ENCODE peak calls at places on chromosomes 5 and 9, in four cellular contexts. I, A, U and M are unnamed samples.

GRCh38 chr5:115243412-115243811 is 19.3 kb downstream of the PGGT1B start:
- DNase-seq in U (peak), A (no peak), I (peak), M (no peak)

GRCh38 chr9:21395778-21396717 is 10.8 kb upstream of the IFNA2 start:
- DNase-seq in I (no peak), U (peak), A (peak), M (peak)

GRCh38 chr5:146027746-146028145 is 77.6 kb downstream of the PLAC8L1 start:
- DNase-seq in A (no peak), U (no peak), I (peak), M (peak)

GRCh38 chr5:115850771-115851416 is 9.2 kb downstream of the AP3S1 start:
- DNase-seq in A (no peak), I (no peak), U (peak), M (no peak)

GRCh38 chr5:50958852-50959457 is 292.5 kb downstream of the PARP8 start:
- DNase-seq in A (peak), U (peak), I (peak), M (peak)

GRCh38 chr5:2353871-2354440 is 397.5 kb downstream of the IRX2 start:
- DNase-seq in U (no peak), I (no peak), A (no peak), M (no peak)

GRCh38 chr5:149853019-149853648 is 91.5 kb downstream of the PDE6A start:
- DNase-seq in I (peak), A (peak), U (peak), M (peak)

GRCh38 chr5:107778651-107779050 is 107.9 kb upstream of the EFNA5 start:
- DNase-seq in A (no peak), U (no peak), I (no peak), M (no peak)

GRCh38 chr9:108056083-108056804 is 566.7 kb upstream of the KLF4 start:
- DNase-seq in A (no peak), I (peak), U (peak), M (no peak)

GRCh38 chr9:93052791-93053540 is 5.5 kb upstream of the SUSD3 start:
- DNase-seq in I (no peak), A (peak), U (no peak), M (no peak)

GRCh38 chr5:96081276-96081858 is 119.7 kb upstream of the ELL2 start:
- DNase-seq in I (no peak), A (no peak), U (no peak), M (no peak)

GRCh38 chr9:16585571-16585970 is 284.9 kb downstream of the BNC2 start:
- DNase-seq in U (no peak), A (no peak), I (no peak), M (no peak)

GRCh38 chr5:171593401-171593800 is 174.0 kb downstream of the FGF18 start:
- DNase-seq in A (no peak), U (no peak), I (no peak), M (no peak)

GRCh38 chr5:179294891-179295777 is 50.1 kb downstream of the ADAMTS2 start:
- DNase-seq in U (no peak), I (no peak), A (no peak), M (no peak)

GRCh38 chr9:38253200-38253599 is 139.3 kb upstream of the ALDH1B1 start:
- DNase-seq in U (no peak), A (no peak), I (no peak), M (no peak)

GRCh38 chr9:123218831-123219230 is 49.6 kb downstream of the STRBP start:
- DNase-seq in I (no peak), A (no peak), U (no peak), M (no peak)

GRCh38 chr5:172407861-172408260 is 46.5 kb downstream of the SH3PXD2B start:
- DNase-seq in U (peak), A (no peak), I (peak), M (no peak)

GRCh38 chr9:35518212-35518917 is 28.5 kb downstream of the RUSC2 start:
- DNase-seq in U (peak), A (peak), I (peak), M (peak)

GRCh38 chr9:121191235-121191634 is 10.4 kb downstream of the RAB14 start:
- DNase-seq in I (no peak), A (no peak), U (no peak), M (no peak)

GRCh38 chr9:121194730-121195129 is 6.9 kb downstream of the RAB14 start:
- DNase-seq in U (no peak), I (peak), A (no peak), M (no peak)

GRCh38 chr9:121189660-121190059 is 12.0 kb downstream of the RAB14 start:
- DNase-seq in A (no peak), I (no peak), U (no peak), M (no peak)

GRCh38 chr9:121192959-121193645 is 8.6 kb downstream of the RAB14 start:
- DNase-seq in I (no peak), A (no peak), U (peak), M (no peak)

DNA sequence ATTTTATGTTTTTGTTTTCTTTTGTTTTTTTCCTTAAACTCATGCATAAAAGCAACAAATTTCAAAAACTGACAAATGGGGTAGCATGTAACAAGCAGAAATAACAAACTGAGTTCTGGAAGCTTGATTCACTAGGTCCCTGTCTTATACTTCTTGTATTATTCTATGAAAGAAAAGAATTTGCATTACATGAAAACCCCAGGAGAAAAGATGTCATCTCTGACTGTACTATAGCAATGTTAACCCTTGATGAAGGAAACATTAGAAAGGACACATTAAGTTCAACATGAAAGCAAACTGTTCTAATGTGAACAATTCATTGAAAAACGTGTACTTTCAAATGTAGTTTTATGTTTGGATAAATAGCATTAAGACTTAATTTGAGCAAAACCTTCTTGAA is 9.2 kb downstream of the RAB14 start:
- DNase-seq in U (no peak), A (no peak), I (no peak), M (no peak)
- H3K4me2 ChIP-seq in U (no peak), A (no peak), I (no peak), M (peak)

GRCh38 chr5:38448553-38449350 is 107.7 kb downstream of the LIFR start:
- DNase-seq in A (no peak), I (no peak), U (no peak), M (no peak)
- H3K4me2 ChIP-seq in A (no peak), I (no peak), U (no peak), M (no peak)

DNA sequence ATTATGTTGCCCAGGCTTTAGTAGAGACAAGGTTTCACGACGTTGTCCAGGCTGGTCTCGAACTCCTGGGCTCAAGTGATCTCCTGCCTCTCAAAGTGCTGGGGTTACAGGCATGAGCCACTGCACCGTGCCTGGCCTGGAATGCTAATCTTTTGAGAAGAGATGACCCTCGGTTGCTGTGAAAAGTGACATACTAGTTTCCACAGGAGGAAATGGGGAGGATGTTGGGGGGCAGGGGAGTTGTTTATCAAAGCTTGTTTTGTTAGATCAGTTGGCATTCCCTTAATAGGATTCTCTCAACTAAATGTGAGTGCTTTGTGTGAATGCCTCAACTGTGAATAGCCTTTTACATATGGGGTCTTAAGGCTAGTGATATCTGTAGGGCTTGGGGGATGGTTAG is 16.4 kb upstream of the MATR3 start:
- DNase-seq in A (no peak), U (no peak), I (no peak), M (no peak)
- H3K4me2 ChIP-seq in A (peak), U (no peak), I (peak), M (no peak)

GRCh38 chr9:131606896-131607567 is 61.7 kb downstream of the PRRT1B start:
- DNase-seq in I (no peak), U (no peak), A (no peak), M (peak)
- H3K4me2 ChIP-seq in I (no peak), U (no peak), A (no peak), M (peak)

GRCh38 chr5:142819816-142820215 is 49.6 kb downstream of the ARHGAP26 start:
- DNase-seq in U (peak), A (no peak), I (peak), M (no peak)

GRCh38 chr5:142821733-142822487 is 51.7 kb downstream of the ARHGAP26 start:
- DNase-seq in U (peak), I (peak), A (no peak), M (peak)

GRCh38 chr5:142820447-142820846 is 50.3 kb downstream of the ARHGAP26 start:
- DNase-seq in U (no peak), A (no peak), I (no peak), M (no peak)

GRCh38 chr5:142819292-142819691 is 49.1 kb downstream of the ARHGAP26 start:
- DNase-seq in I (peak), U (no peak), A (no peak), M (no peak)

DNA sequence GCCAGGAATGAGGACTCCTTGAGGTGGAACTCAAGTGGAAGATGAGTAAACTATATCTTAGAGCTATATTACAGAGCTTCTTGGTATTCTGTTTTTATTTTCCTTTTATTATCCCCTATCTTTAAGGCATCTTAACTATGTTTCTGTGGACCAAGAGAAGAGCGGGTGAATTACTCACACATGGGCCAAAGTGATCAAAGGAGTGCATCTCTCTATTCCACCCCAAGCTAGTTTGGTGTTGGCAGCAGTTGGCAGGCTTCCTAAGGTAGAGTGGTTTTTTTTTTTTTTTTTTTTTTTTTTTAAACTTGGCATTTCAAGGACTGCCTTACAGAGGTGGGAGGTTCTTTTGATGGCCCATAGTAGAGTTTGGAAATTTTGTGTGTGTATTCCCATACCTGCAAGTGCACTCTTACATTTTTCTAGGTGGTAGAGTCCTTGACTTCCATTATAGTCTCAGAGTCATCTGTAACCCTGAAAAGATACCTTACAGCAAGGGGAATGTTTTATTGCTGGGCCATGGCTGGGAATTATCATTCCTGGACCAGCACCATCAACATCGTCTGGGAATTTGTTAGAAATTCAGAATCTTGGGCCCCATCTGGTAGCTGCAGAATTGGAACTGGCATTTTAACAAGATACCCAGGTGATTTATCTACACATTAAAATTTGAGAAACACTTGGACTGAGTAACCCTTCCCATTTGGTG is 51.0 kb downstream of the ARHGAP26 start:
- DNase-seq in U (no peak), A (no peak), I (no peak), M (no peak)
- H3K4me2 ChIP-seq in U (no peak), A (no peak), I (no peak), M (peak)

DNA sequence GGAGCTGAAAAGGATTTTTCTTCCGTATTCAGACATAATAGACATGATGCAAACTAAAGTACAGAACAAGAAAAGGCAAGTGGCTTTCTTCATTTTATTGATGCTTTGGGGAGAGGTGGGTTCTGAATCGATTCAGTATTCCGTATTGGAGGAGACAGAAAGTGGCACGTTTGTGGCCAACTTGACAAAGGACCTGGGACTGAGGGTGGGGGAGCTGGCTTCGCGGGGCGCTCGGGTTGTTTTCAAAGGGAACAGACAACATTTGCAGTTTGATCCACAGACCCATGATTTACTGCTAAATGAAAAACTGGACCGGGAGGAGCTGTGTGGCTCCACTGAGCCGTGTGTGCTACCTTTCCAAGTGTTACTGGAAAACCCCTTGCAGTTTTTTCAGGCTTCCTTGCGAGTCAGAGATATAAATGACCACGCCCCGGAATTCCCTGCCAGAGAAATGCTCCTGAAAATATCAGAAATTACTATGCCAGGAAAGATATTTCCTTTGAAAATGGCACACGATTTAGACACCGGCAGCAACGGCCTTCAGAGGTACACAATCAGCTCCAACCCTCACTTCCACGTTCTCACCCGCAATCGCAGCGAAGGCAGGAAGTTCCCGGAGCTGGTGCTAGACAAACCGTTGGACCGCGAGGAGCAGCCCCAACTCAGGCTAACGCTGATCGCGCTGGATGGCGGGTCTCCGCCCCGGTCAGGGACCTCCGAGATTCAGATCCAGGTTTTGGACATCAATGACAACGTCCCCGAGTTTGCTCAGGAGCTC is 547 bp downstream of the PCDHB6 start:
- DNase-seq in A (no peak), I (peak), U (no peak), M (no peak)
- H3K4me2 ChIP-seq in A (no peak), I (peak), U (no peak), M (no peak)

GRCh38 chr5:112930082-112930344 is 8.0 kb upstream of the REEP5 start:
- DNase-seq in U (no peak), I (no peak), A (no peak), M (no peak)
- H3K4me2 ChIP-seq in U (no peak), I (no peak), A (no peak), M (no peak)